ENCODE peak calls at places on chromosomes 5 and 9, in ten cellular contexts. One of them, this sample, is unnamed. For H3K9me3, the result is how much of the 10 kb centered on the place peaks cover.

GRCh38 chr5:108763222-108763864 is 15.6 kb downstream of the FER start:
- DNase-seq in body of pancreas: no peak
- DNase-seq in A549: no peak
- DNase-seq in adrenal gland: no peak
- DNase-seq in tibial nerve: no peak
- DNase-seq in suprapubic skin: no peak
- DNase-seq in vagina: no peak
- DNase-seq in transverse colon: no peak
- DNase-seq in IMR-90: no peak
- DNase-seq in breast epithelium: no peak
- DNase-seq in this sample: no peak

GRCh38 chr9:14238044-14238443 is 75.9 kb downstream of the NFIB start:
- DNase-seq in body of pancreas: no peak
- DNase-seq in A549: peak
- DNase-seq in adrenal gland: no peak
- DNase-seq in tibial nerve: no peak
- DNase-seq in suprapubic skin: no peak
- DNase-seq in vagina: no peak
- DNase-seq in transverse colon: no peak
- DNase-seq in IMR-90: peak
- DNase-seq in breast epithelium: no peak
- DNase-seq in this sample: no peak

GRCh38 chr5:167263185-167263584 is 1028.3 kb upstream of the WWC1 start:
- DNase-seq in body of pancreas: no peak
- DNase-seq in A549: no peak
- DNase-seq in adrenal gland: no peak
- DNase-seq in tibial nerve: no peak
- DNase-seq in suprapubic skin: no peak
- DNase-seq in vagina: no peak
- DNase-seq in transverse colon: no peak
- DNase-seq in IMR-90: no peak
- DNase-seq in breast epithelium: no peak
- DNase-seq in this sample: no peak

GRCh38 chr5:65880673-65881072 is 45.7 kb upstream of the ERBIN start:
- DNase-seq in body of pancreas: no peak
- DNase-seq in A549: no peak
- DNase-seq in adrenal gland: no peak
- DNase-seq in tibial nerve: peak
- DNase-seq in suprapubic skin: no peak
- DNase-seq in vagina: no peak
- DNase-seq in transverse colon: no peak
- DNase-seq in IMR-90: no peak
- DNase-seq in breast epithelium: no peak
- DNase-seq in this sample: no peak

GRCh38 chr9:76701441-76702031 is 62.7 kb upstream of the PCA3 start:
- DNase-seq in body of pancreas: no peak
- DNase-seq in A549: no peak
- DNase-seq in adrenal gland: no peak
- DNase-seq in tibial nerve: no peak
- DNase-seq in suprapubic skin: no peak
- DNase-seq in vagina: no peak
- DNase-seq in transverse colon: no peak
- DNase-seq in IMR-90: no peak
- DNase-seq in breast epithelium: no peak
- DNase-seq in this sample: no peak

GRCh38 chr9:110880123-110880522 is 158.1 kb downstream of the LPAR1 start:
- DNase-seq in body of pancreas: no peak
- DNase-seq in A549: no peak
- DNase-seq in adrenal gland: no peak
- DNase-seq in tibial nerve: peak
- DNase-seq in suprapubic skin: no peak
- DNase-seq in vagina: no peak
- DNase-seq in transverse colon: no peak
- DNase-seq in IMR-90: peak
- DNase-seq in breast epithelium: no peak
- DNase-seq in this sample: no peak

GRCh38 chr9:126326228-126327015 is at the start of gene MVB12B:
- DNase-seq in body of pancreas: peak
- DNase-seq in A549: peak
- DNase-seq in adrenal gland: peak
- DNase-seq in tibial nerve: no peak
- DNase-seq in suprapubic skin: no peak
- DNase-seq in vagina: no peak
- DNase-seq in transverse colon: peak
- DNase-seq in IMR-90: peak
- DNase-seq in breast epithelium: no peak
- DNase-seq in this sample: no peak

GRCh38 chr5:120605325-120606079 is 141.4 kb downstream of the PRR16 start:
- DNase-seq in body of pancreas: no peak
- DNase-seq in A549: no peak
- DNase-seq in adrenal gland: no peak
- DNase-seq in tibial nerve: no peak
- DNase-seq in suprapubic skin: no peak
- DNase-seq in vagina: no peak
- DNase-seq in transverse colon: no peak
- DNase-seq in IMR-90: no peak
- DNase-seq in breast epithelium: no peak
- DNase-seq in this sample: no peak

GRCh38 chr9:76255781-76256455 is 138.3 kb downstream of the RFK start:
- DNase-seq in body of pancreas: peak
- DNase-seq in A549: peak
- DNase-seq in adrenal gland: peak
- DNase-seq in tibial nerve: peak
- DNase-seq in suprapubic skin: no peak
- DNase-seq in vagina: peak
- DNase-seq in transverse colon: peak
- DNase-seq in IMR-90: peak
- DNase-seq in breast epithelium: peak
- DNase-seq in this sample: peak

GRCh38 chr9:133505901-133506652 is 18.7 kb downstream of the MYMK start:
- DNase-seq in body of pancreas: peak
- DNase-seq in A549: no peak
- DNase-seq in adrenal gland: peak
- DNase-seq in tibial nerve: peak
- DNase-seq in suprapubic skin: no peak
- DNase-seq in vagina: no peak
- DNase-seq in transverse colon: no peak
- DNase-seq in IMR-90: peak
- DNase-seq in breast epithelium: no peak
- DNase-seq in this sample: peak

GRCh38 chr5:86917117-86917579 is 299.4 kb downstream of the COX7C start:
- DNase-seq in body of pancreas: no peak
- DNase-seq in A549: peak
- DNase-seq in adrenal gland: peak
- DNase-seq in tibial nerve: no peak
- DNase-seq in suprapubic skin: no peak
- DNase-seq in vagina: no peak
- DNase-seq in transverse colon: no peak
- DNase-seq in IMR-90: peak
- DNase-seq in breast epithelium: no peak
- DNase-seq in this sample: no peak

GRCh38 chr9:120892177-120892747 is 15.3 kb upstream of the PHF19 start:
- DNase-seq in body of pancreas: no peak
- DNase-seq in A549: no peak
- DNase-seq in adrenal gland: no peak
- DNase-seq in tibial nerve: no peak
- DNase-seq in suprapubic skin: no peak
- DNase-seq in vagina: no peak
- DNase-seq in transverse colon: no peak
- DNase-seq in IMR-90: no peak
- DNase-seq in breast epithelium: no peak
- DNase-seq in this sample: no peak

DNA sequence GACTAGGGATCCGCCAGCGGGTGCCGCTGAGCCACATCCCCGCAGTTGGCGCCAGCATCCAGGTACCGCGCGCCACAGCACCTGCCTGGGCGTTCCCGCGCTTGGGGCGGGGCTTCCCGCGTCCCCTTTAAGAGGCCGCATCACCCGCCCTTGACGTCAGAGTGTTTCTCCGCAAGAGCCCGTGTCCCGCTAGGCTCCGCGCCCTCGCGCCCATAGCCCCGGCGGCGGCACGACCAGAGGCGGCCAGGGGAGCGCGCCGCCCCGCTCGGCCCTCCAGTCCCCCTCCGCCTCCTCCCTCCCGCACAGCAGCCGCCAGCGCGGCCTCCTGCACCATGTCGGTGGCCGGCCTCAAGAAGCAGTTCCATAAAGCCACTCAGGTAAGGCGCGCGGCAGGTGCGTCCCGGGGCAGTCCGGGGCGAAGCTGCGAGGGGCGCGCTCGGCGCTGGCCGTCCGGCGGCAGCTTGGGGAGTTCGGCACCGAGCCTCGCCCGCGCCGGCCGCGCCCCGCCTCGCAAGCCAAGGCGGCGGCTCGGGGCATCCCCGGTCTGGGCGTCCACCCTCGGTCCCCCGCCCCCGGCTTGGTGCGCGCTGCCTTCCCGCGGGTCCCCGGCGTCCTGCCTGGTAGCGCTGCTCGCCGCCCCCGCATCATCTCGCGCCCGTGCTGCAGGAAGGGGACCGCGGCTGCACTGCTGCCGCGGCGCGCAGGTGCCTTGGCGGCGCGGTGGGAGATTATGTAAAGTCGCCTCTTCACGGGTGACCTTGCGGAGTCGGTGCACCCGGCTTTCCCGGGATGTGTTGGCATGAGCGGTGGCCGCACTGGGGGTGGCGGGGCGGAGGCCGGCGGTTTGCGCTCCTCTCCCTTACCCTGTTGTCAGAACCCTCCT is at the start of gene SH3GL2:
- DNase-seq in body of pancreas: peak
- DNase-seq in A549: peak
- DNase-seq in adrenal gland: no peak
- DNase-seq in tibial nerve: no peak
- DNase-seq in suprapubic skin: no peak
- DNase-seq in vagina: no peak
- DNase-seq in transverse colon: peak
- DNase-seq in IMR-90: peak
- DNase-seq in breast epithelium: no peak
- DNase-seq in this sample: no peak
- TF ChIP-seq POLR2A in body of pancreas: no peak
- TF ChIP-seq POLR2A in A549: no peak
- TF ChIP-seq POLR2A in adrenal gland: no peak
- TF ChIP-seq POLR2A in tibial nerve: no peak
- TF ChIP-seq POLR2A in suprapubic skin: no peak
- TF ChIP-seq POLR2A in vagina: no peak
- TF ChIP-seq POLR2A in transverse colon: no peak
- TF ChIP-seq POLR2A in IMR-90: no peak
- TF ChIP-seq POLR2A in breast epithelium: no peak
- TF ChIP-seq POLR2A in this sample: no peak

DNA sequence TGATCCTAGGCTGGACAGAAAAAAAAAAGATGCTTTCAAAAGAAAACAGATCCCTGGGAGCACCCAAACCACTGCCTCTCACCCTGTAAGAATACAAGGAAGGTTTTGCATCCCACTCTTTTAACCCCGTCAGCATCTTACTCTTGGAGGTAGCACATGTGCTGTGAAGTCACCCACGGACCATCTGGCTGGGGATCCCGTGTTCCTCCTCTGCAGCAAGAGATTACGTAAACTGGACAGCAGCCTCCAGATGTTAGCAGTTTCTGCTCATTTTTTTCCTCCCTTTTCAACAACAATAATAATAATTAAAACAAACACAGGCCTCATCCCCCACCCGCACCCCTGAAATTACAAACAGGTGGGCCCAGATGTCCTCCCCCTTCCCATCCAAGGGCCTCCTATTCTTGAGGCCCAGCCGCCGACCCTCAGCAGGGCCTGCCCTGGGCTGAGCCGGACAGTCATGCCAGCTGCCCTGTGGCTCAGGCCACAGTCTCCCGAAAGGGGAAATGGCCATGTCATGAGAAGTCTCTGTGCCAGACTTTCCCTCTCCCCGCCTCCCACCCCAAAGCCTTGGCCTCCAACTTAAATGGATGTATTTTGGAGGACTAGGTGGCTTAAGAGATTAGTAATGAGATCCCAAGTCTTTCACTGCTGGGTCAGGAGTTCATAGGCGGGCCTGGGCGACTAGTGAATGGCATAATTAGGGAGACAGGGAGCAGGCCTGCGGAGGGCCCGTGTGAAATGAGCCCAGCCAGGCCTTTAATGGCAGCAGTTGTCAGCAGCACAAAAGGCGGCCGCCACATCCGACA is 165.1 kb downstream of the PAPPA start:
- DNase-seq in body of pancreas: peak
- DNase-seq in A549: no peak
- DNase-seq in adrenal gland: no peak
- DNase-seq in tibial nerve: peak
- DNase-seq in suprapubic skin: peak
- DNase-seq in vagina: peak
- DNase-seq in transverse colon: peak
- DNase-seq in IMR-90: peak
- DNase-seq in breast epithelium: peak
- DNase-seq in this sample: peak
- H3K9me3 ChIP-seq in body of pancreas: under half
- H3K9me3 ChIP-seq in A549: under half
- H3K9me3 ChIP-seq in adrenal gland: under half
- H3K9me3 ChIP-seq in tibial nerve: under half
- H3K9me3 ChIP-seq in suprapubic skin: under half
- H3K9me3 ChIP-seq in vagina: under half
- H3K9me3 ChIP-seq in transverse colon: under half
- H3K9me3 ChIP-seq in IMR-90: under half
- H3K9me3 ChIP-seq in breast epithelium: under half
- H3K9me3 ChIP-seq in this sample: under half

DNA sequence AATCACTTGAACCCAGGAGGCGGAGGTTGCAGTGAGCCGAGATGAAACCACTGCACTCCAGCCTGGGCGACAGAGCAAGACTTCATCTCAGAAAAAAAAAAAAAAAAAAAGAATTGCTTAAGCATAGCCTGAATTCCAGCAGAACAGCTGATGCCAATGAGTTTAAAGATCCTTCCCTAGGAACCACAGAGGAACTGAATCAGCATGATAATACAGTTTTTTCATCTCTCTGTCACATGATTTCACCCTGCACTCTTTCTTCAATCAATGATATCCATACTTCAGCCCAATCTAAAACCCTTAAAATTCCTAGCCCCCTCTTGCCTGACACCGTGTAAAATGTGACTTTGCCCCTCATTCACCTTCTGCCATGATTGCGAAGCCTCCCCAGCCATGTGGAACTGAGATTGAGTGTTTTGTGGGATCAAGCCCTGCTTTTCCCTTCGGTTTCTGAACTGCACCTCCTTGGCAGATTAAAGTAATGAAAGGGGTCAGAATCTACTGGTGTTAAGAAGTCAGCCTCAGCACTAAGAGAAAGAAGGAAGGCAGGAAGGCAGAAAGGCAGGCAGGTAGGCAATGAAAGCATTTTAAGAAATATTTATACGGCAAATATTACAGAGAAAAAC is 20.9 kb upstream of the DMXL1 start:
- DNase-seq in body of pancreas: no peak
- DNase-seq in A549: peak
- DNase-seq in adrenal gland: peak
- DNase-seq in tibial nerve: no peak
- DNase-seq in suprapubic skin: no peak
- DNase-seq in vagina: no peak
- DNase-seq in transverse colon: no peak
- DNase-seq in IMR-90: peak
- DNase-seq in breast epithelium: no peak
- DNase-seq in this sample: no peak
- H3K27ac ChIP-seq in body of pancreas: no peak
- H3K27ac ChIP-seq in A549: no peak
- H3K27ac ChIP-seq in adrenal gland: peak
- H3K27ac ChIP-seq in tibial nerve: no peak
- H3K27ac ChIP-seq in suprapubic skin: no peak
- H3K27ac ChIP-seq in vagina: no peak
- H3K27ac ChIP-seq in transverse colon: no peak
- H3K27ac ChIP-seq in IMR-90: no peak
- H3K27ac ChIP-seq in breast epithelium: no peak
- H3K27ac ChIP-seq in this sample: no peak

GRCh38 chr5:151123897-151124751 is 33.5 kb downstream of the ANXA6 start:
- DNase-seq in body of pancreas: peak
- DNase-seq in A549: peak
- DNase-seq in adrenal gland: peak
- DNase-seq in tibial nerve: no peak
- DNase-seq in suprapubic skin: no peak
- DNase-seq in vagina: no peak
- DNase-seq in transverse colon: peak
- DNase-seq in IMR-90: peak
- DNase-seq in breast epithelium: peak
- DNase-seq in this sample: peak
- TF ChIP-seq POLR2A in body of pancreas: no peak
- TF ChIP-seq POLR2A in A549: no peak
- TF ChIP-seq POLR2A in adrenal gland: no peak
- TF ChIP-seq POLR2A in tibial nerve: no peak
- TF ChIP-seq POLR2A in suprapubic skin: no peak
- TF ChIP-seq POLR2A in vagina: no peak
- TF ChIP-seq POLR2A in transverse colon: no peak
- TF ChIP-seq POLR2A in IMR-90: no peak
- TF ChIP-seq POLR2A in breast epithelium: no peak
- TF ChIP-seq POLR2A in this sample: peak